ENCODE peak calls at places on chromosomes 6 and 20, in six cellular contexts. Y is stimulated activated CD8-positive, alpha-beta memory T cell treated with anti-CD3 and anti-CD28 coated beads, Interleukin-12 subunit alpha, Interleukin-12 subunit beta, amount 100 ng/mL, for 1 hour; M is GDM1; R is CD8-positive, alpha-beta memory T cell; O is NCI-H345; N is cardiac fibroblast. U is an unnamed sample.
A peak's percentile ranks its signal among the peaks of the same experiment; 100 is the strongest.

GRCh38 chr6:39366875-39367618 is 44.5 kb upstream of the KCNK16 start:
- DNase-seq in M (no peak), N (no peak), Y (no peak), O (no peak), R (no peak), U (no peak)

GRCh38 chr6:35473849-35474128 is 5.6 kb downstream of the RPL10A start:
- DNase-seq in Y (no peak), O (no peak), R (no peak), N (no peak), M (no peak), U (no peak)

GRCh38 chr20:58868795-58869194 is 16.3 kb downstream of the GNAS start:
- DNase-seq in Y (no peak), R (no peak), O (no peak), N (no peak), M (no peak), U (no peak)

GRCh38 chr6:85114583-85114939 is 335.3 kb upstream of the NT5E start:
- DNase-seq in O (no peak), N (no peak), M (no peak), Y (no peak), R (no peak), U (no peak)

GRCh38 chr20:38985060-38985459 is 22.9 kb downstream of the DHX35 start:
- DNase-seq in N (no peak), Y (no peak), R (no peak), O (no peak), M (no peak), U (no peak)

GRCh38 chr6:130720076-130720475 is 107.1 kb upstream of the SMLR1 start:
- DNase-seq in Y (no peak), R (no peak), M (no peak), O (no peak), N (no peak), U (no peak)

GRCh38 chr6:70842541-70842940 is 114.3 kb downstream of the B3GAT2 start:
- DNase-seq in N (no peak), R (no peak), Y (no peak), O (no peak), M (no peak), U (no peak)

GRCh38 chr20:8535403-8536003 is 403.4 kb downstream of the PLCB1 start:
- DNase-seq in M (no peak), Y (no peak), N (peak; percentile 35), R (no peak), O (peak; percentile 14), U (peak; percentile 30)

GRCh38 chr6:150372051-150372450 is 3.2 kb downstream of the IYD start:
- DNase-seq in O (no peak), M (no peak), Y (no peak), N (peak; percentile 38), R (no peak), U (no peak)

GRCh38 chr6:141925001-141925400 is 207.7 kb upstream of the GJE1 start:
- DNase-seq in M (no peak), Y (no peak), R (no peak), N (peak; percentile 36), O (no peak), U (peak; percentile 21)

GRCh38 chr6:64520050-64520449 is 884.4 kb downstream of the PHF3 start:
- DNase-seq in N (peak; percentile 96), O (no peak), R (no peak), Y (no peak), M (no peak), U (peak; percentile 94)

GRCh38 chr6:75842191-75842590 is 93.2 kb downstream of the MYO6 start:
- DNase-seq in N (no peak), Y (no peak), M (no peak), R (no peak), O (no peak), U (peak; percentile 24)

GRCh38 chr6:77353129-77353528 is 110.2 kb downstream of the HTR1B start:
- DNase-seq in N (no peak), O (no peak), M (no peak), Y (no peak), R (no peak), U (no peak)

GRCh38 chr6:29951882-29952281 is 9.6 kb downstream of the HLA-A start:
- DNase-seq in R (no peak), N (no peak), O (no peak), Y (no peak), M (no peak), U (no peak)

GRCh38 chr20:8542115-8542486 is 410.0 kb downstream of the PLCB1 start:
- DNase-seq in N (no peak), Y (no peak), R (no peak), M (no peak), O (no peak), U (no peak)

GRCh38 chr6:90025418-90026089 is 131.3 kb downstream of the GJA10 start:
- DNase-seq in N (peak; percentile 61), R (no peak), M (no peak), O (no peak), Y (no peak), U (peak; percentile 72)

GRCh38 chr6:32954983-32955802 is 2.3 kb upstream of the HLA-DMA start:
- DNase-seq in R (no peak), M (peak; percentile 30), Y (no peak), N (peak; percentile 42), O (no peak), U (peak; percentile 30)

GRCh38 chr6:118288355-118289124 is 259.6 kb upstream of the PLN start:
- DNase-seq in M (no peak), N (peak; percentile 64), O (no peak), Y (no peak), R (no peak), U (peak; percentile 35)

GRCh38 chr20:49275634-49276033 is 2.2 kb downstream of the ZNFX1 start:
- DNase-seq in M (no peak), N (no peak), Y (no peak), O (no peak), R (no peak), U (no peak)

GRCh38 chr6:127464161-127464880 is 5.1 kb upstream of the KIAA0408 start:
- DNase-seq in M (no peak), N (peak; percentile 82), O (no peak), R (no peak), Y (no peak), U (peak; percentile 76)

GRCh38 chr20:44235702-44236101 is 11.4 kb upstream of the GDAP1L1 start:
- DNase-seq in O (no peak), R (no peak), N (no peak), Y (no peak), M (no peak), U (no peak)

GRCh38 chr6:37691904-37692806 is 5.5 kb downstream of the MDGA1 start:
- DNase-seq in M (no peak), Y (peak; percentile 61), N (peak; percentile 75), O (peak; percentile 69), R (peak; percentile 64), U (peak; percentile 66)

GRCh38 chr6:159701413-159701999 is 8.5 kb upstream of the SOD2 start:
- DNase-seq in N (peak; percentile 95), R (no peak), O (no peak), Y (no peak), M (no peak), U (peak; percentile 91)

GRCh38 chr6:56655250-56655649 is 12.6 kb upstream of the DST start:
- DNase-seq in N (peak; percentile 36), M (no peak), R (no peak), O (no peak), Y (no peak), U (peak; percentile 56)

GRCh38 chr6:113634352-113635163 is 222.6 kb upstream of the MARCKS start:
- DNase-seq in O (no peak), R (no peak), N (peak; percentile 84), Y (no peak), M (no peak), U (peak; percentile 77)

GRCh38 chr6:131728296-131728939 is 17.6 kb upstream of the CTAGE9 start:
- DNase-seq in N (no peak), R (no peak), O (no peak), Y (no peak), M (no peak), U (no peak)

GRCh38 chr6:30544666-30545272 is 11.5 kb downstream of the GNL1 start:
- DNase-seq in R (peak; percentile 51), Y (no peak), N (peak; percentile 81), M (peak; percentile 23), O (peak; percentile 25), U (peak; percentile 78)

GRCh38 chr6:124131259-124131658 is 327.6 kb downstream of the NKAIN2 start:
- DNase-seq in M (no peak), O (no peak), Y (no peak), R (no peak), N (peak; percentile 10), U (peak; percentile 64)

GRCh38 chr20:21702553-21703467 is 2.7 kb upstream of the PAX1 start:
- DNase-seq in R (no peak), M (no peak), O (no peak), Y (no peak), N (peak; percentile 43), U (peak; percentile 36)

GRCh38 chr20:2446845-2447244 is 23.7 kb downstream of the SNRPB start:
- DNase-seq in M (no peak), Y (no peak), O (no peak), R (no peak), N (no peak), U (no peak)

GRCh38 chr20:3209023-3209945 is at the start of gene ITPA:
- DNase-seq in N (peak; percentile 37), Y (peak; percentile 49), O (peak; percentile 60), M (peak; percentile 32), R (peak; percentile 63), U (peak; percentile 42)

GRCh38 chr6:109242029-109242428 is 140.2 kb downstream of the CD164 start:
- DNase-seq in O (no peak), R (no peak), M (no peak), N (no peak), Y (no peak), U (no peak)

GRCh38 chr6:17429381-17430061 is 36.1 kb downstream of the CAP2 start:
- DNase-seq in R (no peak), M (no peak), Y (no peak), O (peak; percentile 34), N (no peak), U (no peak)